ENCODE peak calls at places on chromosomes 4 and X, in seven cellular contexts. O is neural progenitor cell, R is progenitor cell of endocrine pancreas, A is spleen, K is astrocyte of the spinal cord, Q is GM23338, U is right atrium auricular region. V is an unnamed sample.

GRCh38 chr4:99816611-99817309 is at the start of gene DAPP1:
- DNase-seq in A (peak; percentile 93), R (no peak), K (no peak), U (peak; percentile 60), O (no peak), Q (no peak), V (no peak)

GRCh38 chrX:36947214-36947613 is 61.0 kb upstream of the FAM47C start:
- DNase-seq in U (no peak), Q (no peak), A (no peak), K (no peak), R (no peak), O (no peak), V (no peak)

GRCh38 chrX:135086197-135086854 is 34.0 kb downstream of the ETDB start:
- DNase-seq in A (no peak), Q (peak; percentile 82), K (peak; percentile 56), U (no peak), R (no peak), O (peak; percentile 69), V (peak; percentile 23)

GRCh38 chr4:38163216-38164006 is 203.2 kb downstream of the PTTG2 start:
- DNase-seq in O (no peak), A (no peak), U (no peak), Q (no peak), K (peak; percentile 77), R (no peak), V (no peak)

GRCh38 chr4:165367040-165367439 is 11.8 kb upstream of the CPE start:
- DNase-seq in Q (no peak), A (no peak), K (no peak), O (no peak), R (no peak), U (no peak), V (no peak)

GRCh38 chr4:142406917-142407501 is 439.1 kb downstream of the INPP4B start:
- DNase-seq in R (no peak), A (no peak), Q (no peak), O (no peak), K (no peak), U (no peak), V (no peak)

GRCh38 chrX:71017396-71017939 is 50.7 kb downstream of the SNX12 start:
- DNase-seq in A (no peak), U (no peak), R (no peak), O (no peak), K (peak; percentile 12), Q (no peak), V (no peak)

GRCh38 chrX:53116101-53116500 is 22.2 kb downstream of the KANTR start:
- DNase-seq in O (no peak), Q (no peak), A (no peak), U (no peak), R (no peak), K (peak; percentile 73), V (no peak)

GRCh38 chr4:143391895-143392294 is 55.2 kb downstream of the GAB1 start:
- DNase-seq in O (no peak), U (no peak), A (no peak), Q (no peak), R (no peak), K (peak; percentile 26), V (no peak)

GRCh38 chrX:1330605-1331004 is 6.0 kb upstream of the IL3RA start:
- DNase-seq in A (no peak), O (no peak), K (no peak), U (no peak), R (no peak), Q (no peak), V (no peak)

GRCh38 chr4:110198472-110199419 is at the start of gene ELOVL6:
- DNase-seq in U (peak; percentile 71), Q (peak; percentile 98), K (peak; percentile 78), O (peak; percentile 93), R (peak; percentile 36), A (peak; percentile 80), V (peak; percentile 78)

GRCh38 chr4:125664091-125664767 is 349.5 kb downstream of the FAT4 start:
- DNase-seq in Q (no peak), K (peak; percentile 32), O (peak; percentile 54), R (no peak), U (no peak), A (no peak), V (no peak)

GRCh38 chrX:80602017-80602765 is 181.9 kb downstream of the TENT5D start:
- DNase-seq in R (no peak), O (no peak), Q (no peak), U (no peak), K (no peak), A (no peak), V (no peak)

GRCh38 chrX:150899191-150899757 is 806 bp upstream of the CD99L2 start:
- DNase-seq in A (peak; percentile 90), O (peak; percentile 65), R (no peak), U (no peak), Q (peak; percentile 50), K (peak; percentile 14), V (peak; percentile 19)

GRCh38 chr4:70183168-70183939 is 12.2 kb upstream of the ODAM start:
- DNase-seq in U (no peak), R (no peak), O (peak; percentile 82), K (peak; percentile 32), A (no peak), Q (peak; percentile 83), V (peak; percentile 50)

GRCh38 chrX:81489987-81490386 is 288.1 kb downstream of the SH3BGRL start:
- DNase-seq in A (no peak), Q (peak; percentile 3), O (no peak), U (no peak), K (no peak), R (no peak), V (no peak)

GRCh38 chr4:177673980-177674504 is 231.8 kb upstream of the AGA start:
- DNase-seq in K (no peak), U (no peak), R (no peak), Q (peak; percentile 10), O (no peak), A (no peak), V (no peak)

GRCh38 chrX:110698696-110699095 is 96.9 kb downstream of the CHRDL1 start:
- DNase-seq in A (no peak), O (no peak), R (no peak), U (no peak), K (no peak), Q (no peak), V (no peak)

GRCh38 chr4:109998867-109999303 is 86.2 kb downstream of the EGF start:
- DNase-seq in U (no peak), Q (peak; percentile 81), R (no peak), A (no peak), O (peak; percentile 77), K (peak; percentile 65), V (peak; percentile 27)

GRCh38 chr4:47662975-47663374 is 174.9 kb downstream of the CORIN start:
- DNase-seq in A (no peak), Q (peak; percentile 83), U (no peak), R (no peak), O (peak; percentile 42), K (no peak), V (peak; percentile 6)
- TF ChIP-seq CTCF in A (no peak), Q (peak; percentile 78), U (no peak), R (peak; percentile 30), O (peak; percentile 54), K (peak; percentile 43), V (peak; percentile 29)

DNA sequence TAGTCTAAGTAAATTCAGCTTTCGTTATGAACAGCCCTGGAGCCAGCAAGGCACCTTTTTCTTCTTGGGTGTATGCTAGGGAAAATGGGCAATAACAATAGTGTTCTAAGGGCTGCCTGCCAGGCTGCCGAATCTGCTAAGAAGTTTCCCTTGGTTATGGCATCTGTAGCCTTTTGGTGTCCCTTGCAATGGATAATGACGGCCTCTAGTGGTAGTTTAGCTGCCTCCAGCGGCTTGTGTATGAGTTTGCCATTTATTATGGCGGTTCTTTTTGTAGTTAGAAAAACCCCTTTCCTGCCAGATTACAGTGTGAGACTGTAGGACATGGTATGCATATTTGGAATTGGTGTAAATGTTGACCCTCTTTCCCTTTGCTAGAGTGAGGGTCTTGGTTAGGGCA is 78.9 kb upstream of the SPIN4 start:
- DNase-seq in Q (peak; percentile 59), K (no peak), R (no peak), U (no peak), A (no peak), O (no peak), V (no peak)
- TF ChIP-seq CTCF in Q (peak; percentile 49), K (no peak), R (no peak), U (no peak), A (no peak), O (peak; percentile 21), V (no peak)

DNA sequence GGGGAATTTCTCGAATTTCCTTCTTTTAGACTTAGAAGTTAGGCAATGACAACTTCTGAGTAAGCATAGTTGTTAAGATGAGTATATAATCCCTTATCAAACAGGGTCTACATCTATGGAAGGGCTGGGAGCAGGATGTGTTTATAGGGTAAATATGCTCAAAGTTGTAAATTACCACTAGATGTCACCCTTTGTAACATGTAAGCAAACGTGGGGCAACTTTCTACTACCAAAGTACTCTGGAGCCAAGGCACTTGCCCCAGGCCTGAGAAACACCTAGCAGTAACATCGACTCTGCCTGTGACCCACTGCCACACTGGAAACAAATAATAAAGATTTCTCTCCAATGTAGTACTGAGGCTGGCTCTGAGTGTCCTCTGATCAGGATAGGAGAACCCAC is 444.6 kb downstream of the IQCM start:
- DNase-seq in K (peak; percentile 70), A (no peak), R (no peak), Q (peak; percentile 91), O (peak; percentile 72), U (no peak), V (no peak)
- TF ChIP-seq CTCF in K (peak; percentile 33), A (no peak), R (peak; percentile 62), Q (peak; percentile 60), O (peak; percentile 60), U (peak; percentile 13), V (no peak)

GRCh38 chr4:184983660-184984356 is 34.5 kb upstream of the HELT start:
- DNase-seq in A (peak; percentile 88), O (peak; percentile 73), R (no peak), K (peak; percentile 52), Q (peak; percentile 83), U (no peak), V (peak; percentile 82)
- TF ChIP-seq CTCF in A (peak; percentile 35), O (peak; percentile 47), R (no peak), K (peak; percentile 47), Q (peak; percentile 54), U (no peak), V (peak; percentile 27)

GRCh38 chr4:77800483-77801259 is 18.5 kb downstream of the CNOT6L start:
- DNase-seq in Q (no peak), K (peak; percentile 53), A (no peak), U (no peak), R (no peak), O (no peak), V (no peak)

GRCh38 chr4:77797239-77797638 is 21.9 kb downstream of the CNOT6L start:
- DNase-seq in R (no peak), K (no peak), A (no peak), O (no peak), U (no peak), Q (no peak), V (no peak)

GRCh38 chr4:77800077-77800476 is 19.1 kb downstream of the CNOT6L start:
- DNase-seq in R (no peak), O (no peak), Q (no peak), U (no peak), A (no peak), K (no peak), V (no peak)

GRCh38 chr4:77801260-77801608 is 17.9 kb downstream of the CNOT6L start:
- DNase-seq in A (no peak), O (no peak), K (no peak), R (no peak), Q (no peak), U (no peak), V (no peak)

GRCh38 chr4:77798385-77798784 is 20.8 kb downstream of the CNOT6L start:
- DNase-seq in Q (no peak), K (no peak), O (no peak), R (no peak), U (no peak), A (no peak), V (no peak)
- TF ChIP-seq CTCF in Q (no peak), K (no peak), O (no peak), R (no peak), U (no peak), A (no peak), V (no peak)

V was measured in nephron progenitor cell.